ENCODE peak calls at places on chromosomes 3 and 15, in six cellular contexts. One of them, this sample, is unnamed.

GRCh38 chr3:72390841-72391240 is 457.4 kb downstream of the SHQ1 start:
- DNase-seq in epithelial cell of esophagus: no peak
- DNase-seq in HCT116: no peak
- DNase-seq in uterus: no peak
- DNase-seq in AG09309: no peak
- DNase-seq in heart left ventricle: no peak
- DNase-seq in this sample: no peak

GRCh38 chr3:63975705-63976104 is 47.6 kb downstream of the PSMD6 start:
- DNase-seq in epithelial cell of esophagus: peak; percentile 92
- DNase-seq in HCT116: no peak
- DNase-seq in uterus: peak; percentile 51
- DNase-seq in AG09309: no peak
- DNase-seq in heart left ventricle: peak; percentile 55
- DNase-seq in this sample: no peak

GRCh38 chr15:63715818-63716217 is 117.9 kb downstream of the HERC1 start:
- DNase-seq in epithelial cell of esophagus: peak; percentile 52
- DNase-seq in HCT116: no peak
- DNase-seq in uterus: no peak
- DNase-seq in AG09309: no peak
- DNase-seq in heart left ventricle: no peak
- DNase-seq in this sample: no peak

GRCh38 chr3:188339410-188340295 is 185.7 kb downstream of the LPP start:
- DNase-seq in epithelial cell of esophagus: no peak
- DNase-seq in HCT116: no peak
- DNase-seq in uterus: no peak
- DNase-seq in AG09309: no peak
- DNase-seq in heart left ventricle: no peak
- DNase-seq in this sample: no peak

GRCh38 chr3:184541886-184542562 is 19.6 kb upstream of the EPHB3 start:
- DNase-seq in epithelial cell of esophagus: no peak
- DNase-seq in HCT116: no peak
- DNase-seq in uterus: no peak
- DNase-seq in AG09309: no peak
- DNase-seq in heart left ventricle: peak; percentile 3
- DNase-seq in this sample: no peak

GRCh38 chr15:99476413-99477222 is 89.2 kb upstream of the MEF2A start:
- DNase-seq in epithelial cell of esophagus: peak; percentile 99
- DNase-seq in HCT116: no peak
- DNase-seq in uterus: peak; percentile 83
- DNase-seq in AG09309: peak; percentile 97
- DNase-seq in heart left ventricle: peak; percentile 58
- DNase-seq in this sample: peak; percentile 94

GRCh38 chr15:90648137-90649070 is 68.7 kb upstream of the BLM start:
- DNase-seq in epithelial cell of esophagus: peak; percentile 65
- DNase-seq in HCT116: peak; percentile 48
- DNase-seq in uterus: peak; percentile 87
- DNase-seq in AG09309: no peak
- DNase-seq in heart left ventricle: peak; percentile 79
- DNase-seq in this sample: no peak

GRCh38 chr3:171194965-171195364 is 168.4 kb upstream of the SLC2A2 start:
- DNase-seq in epithelial cell of esophagus: no peak
- DNase-seq in HCT116: no peak
- DNase-seq in uterus: no peak
- DNase-seq in AG09309: no peak
- DNase-seq in heart left ventricle: no peak
- DNase-seq in this sample: no peak

GRCh38 chr3:127702151-127702578 is 29.4 kb downstream of the ABTB1 start:
- DNase-seq in epithelial cell of esophagus: no peak
- DNase-seq in HCT116: no peak
- DNase-seq in uterus: no peak
- DNase-seq in AG09309: no peak
- DNase-seq in heart left ventricle: no peak
- DNase-seq in this sample: no peak

GRCh38 chr3:51550080-51550819 is 11.7 kb downstream of the RAD54L2 start:
- DNase-seq in epithelial cell of esophagus: no peak
- DNase-seq in HCT116: no peak
- DNase-seq in uterus: no peak
- DNase-seq in AG09309: no peak
- DNase-seq in heart left ventricle: no peak
- DNase-seq in this sample: no peak

GRCh38 chr15:45118996-45119395 is 4.9 kb downstream of the DUOXA2 start:
- DNase-seq in epithelial cell of esophagus: no peak
- DNase-seq in HCT116: no peak
- DNase-seq in uterus: no peak
- DNase-seq in AG09309: no peak
- DNase-seq in heart left ventricle: no peak
- DNase-seq in this sample: no peak

GRCh38 chr15:74055804-74056203 is 26.5 kb downstream of the GOLGA6A start:
- DNase-seq in epithelial cell of esophagus: no peak
- DNase-seq in HCT116: no peak
- DNase-seq in uterus: no peak
- DNase-seq in AG09309: no peak
- DNase-seq in heart left ventricle: no peak
- DNase-seq in this sample: no peak

GRCh38 chr3:29128004-29128403 is 152.9 kb upstream of the RBMS3 start:
- DNase-seq in epithelial cell of esophagus: no peak
- DNase-seq in HCT116: no peak
- DNase-seq in uterus: no peak
- DNase-seq in AG09309: no peak
- DNase-seq in heart left ventricle: no peak
- DNase-seq in this sample: no peak

GRCh38 chr3:23739536-23739935 is 66.2 kb upstream of the UBE2E1 start:
- DNase-seq in epithelial cell of esophagus: no peak
- DNase-seq in HCT116: no peak
- DNase-seq in uterus: no peak
- DNase-seq in AG09309: peak; percentile 40
- DNase-seq in heart left ventricle: no peak
- DNase-seq in this sample: no peak

GRCh38 chr3:36403661-36404060 is 23.4 kb downstream of the STAC start:
- DNase-seq in epithelial cell of esophagus: peak; percentile 46
- DNase-seq in HCT116: no peak
- DNase-seq in uterus: no peak
- DNase-seq in AG09309: no peak
- DNase-seq in heart left ventricle: no peak
- DNase-seq in this sample: no peak

GRCh38 chr3:174858353-174858752 is 781 bp upstream of the NAALADL2 start:
- DNase-seq in epithelial cell of esophagus: peak; percentile 53
- DNase-seq in HCT116: no peak
- DNase-seq in uterus: no peak
- DNase-seq in AG09309: no peak
- DNase-seq in heart left ventricle: no peak
- DNase-seq in this sample: no peak

GRCh38 chr15:70863450-70864218 is 9.7 kb upstream of the LARP6 start:
- DNase-seq in epithelial cell of esophagus: peak; percentile 90
- DNase-seq in HCT116: peak; percentile 57
- DNase-seq in uterus: no peak
- DNase-seq in AG09309: no peak
- DNase-seq in heart left ventricle: no peak
- DNase-seq in this sample: no peak

GRCh38 chr3:139473155-139473771 is 3.1 kb downstream of the RBP2 start:
- DNase-seq in epithelial cell of esophagus: peak; percentile 33
- DNase-seq in HCT116: no peak
- DNase-seq in uterus: no peak
- DNase-seq in AG09309: no peak
- DNase-seq in heart left ventricle: no peak
- DNase-seq in this sample: no peak

GRCh38 chr3:135922903-135923250 is 42.7 kb upstream of the PPP2R3A start:
- DNase-seq in epithelial cell of esophagus: no peak
- DNase-seq in HCT116: no peak
- DNase-seq in uterus: no peak
- DNase-seq in AG09309: no peak
- DNase-seq in heart left ventricle: no peak
- DNase-seq in this sample: no peak

GRCh38 chr3:197124713-197125112 is 95.1 kb upstream of the MELTF start:
- DNase-seq in epithelial cell of esophagus: no peak
- DNase-seq in HCT116: no peak
- DNase-seq in uterus: no peak
- DNase-seq in AG09309: no peak
- DNase-seq in heart left ventricle: no peak
- DNase-seq in this sample: no peak

GRCh38 chr15:59099162-59099685 is 5.7 kb upstream of the CCNB2 start:
- DNase-seq in epithelial cell of esophagus: no peak
- DNase-seq in HCT116: no peak
- DNase-seq in uterus: no peak
- DNase-seq in AG09309: no peak
- DNase-seq in heart left ventricle: no peak
- DNase-seq in this sample: no peak

GRCh38 chr3:106813742-106814141 is 563.5 kb upstream of the CCDC54 start:
- DNase-seq in epithelial cell of esophagus: no peak
- DNase-seq in HCT116: no peak
- DNase-seq in uterus: no peak
- DNase-seq in AG09309: no peak
- DNase-seq in heart left ventricle: no peak
- DNase-seq in this sample: no peak

GRCh38 chr15:23467110-23467600 is 20.1 kb upstream of the GOLGA6L2 start:
- DNase-seq in epithelial cell of esophagus: peak; percentile 17
- DNase-seq in HCT116: peak; percentile 24
- DNase-seq in uterus: no peak
- DNase-seq in AG09309: peak; percentile 10
- DNase-seq in heart left ventricle: no peak
- DNase-seq in this sample: no peak

GRCh38 chr3:162338514-162338913 is 841.9 kb downstream of the OTOL1 start:
- DNase-seq in epithelial cell of esophagus: no peak
- DNase-seq in HCT116: no peak
- DNase-seq in uterus: no peak
- DNase-seq in AG09309: no peak
- DNase-seq in heart left ventricle: no peak
- DNase-seq in this sample: no peak

GRCh38 chr15:87931584-87931983 is 325.0 kb downstream of the NTRK3 start:
- DNase-seq in epithelial cell of esophagus: no peak
- DNase-seq in HCT116: no peak
- DNase-seq in uterus: no peak
- DNase-seq in AG09309: no peak
- DNase-seq in heart left ventricle: no peak
- DNase-seq in this sample: no peak

GRCh38 chr3:46593979-46594378 is 18.3 kb upstream of the FAM240A start:
- DNase-seq in epithelial cell of esophagus: no peak
- DNase-seq in HCT116: no peak
- DNase-seq in uterus: no peak
- DNase-seq in AG09309: no peak
- DNase-seq in heart left ventricle: no peak
- DNase-seq in this sample: no peak
- H3K4me3 ChIP-seq in epithelial cell of esophagus: no peak overlapping the region
- H3K4me3 ChIP-seq in HCT116: no peak overlapping the region
- H3K4me3 ChIP-seq in uterus: no peak overlapping the region
- H3K4me3 ChIP-seq in AG09309: no peak overlapping the region
- H3K4me3 ChIP-seq in heart left ventricle: no peak overlapping the region
- H3K4me3 ChIP-seq in this sample: no peak overlapping the region

DNA sequence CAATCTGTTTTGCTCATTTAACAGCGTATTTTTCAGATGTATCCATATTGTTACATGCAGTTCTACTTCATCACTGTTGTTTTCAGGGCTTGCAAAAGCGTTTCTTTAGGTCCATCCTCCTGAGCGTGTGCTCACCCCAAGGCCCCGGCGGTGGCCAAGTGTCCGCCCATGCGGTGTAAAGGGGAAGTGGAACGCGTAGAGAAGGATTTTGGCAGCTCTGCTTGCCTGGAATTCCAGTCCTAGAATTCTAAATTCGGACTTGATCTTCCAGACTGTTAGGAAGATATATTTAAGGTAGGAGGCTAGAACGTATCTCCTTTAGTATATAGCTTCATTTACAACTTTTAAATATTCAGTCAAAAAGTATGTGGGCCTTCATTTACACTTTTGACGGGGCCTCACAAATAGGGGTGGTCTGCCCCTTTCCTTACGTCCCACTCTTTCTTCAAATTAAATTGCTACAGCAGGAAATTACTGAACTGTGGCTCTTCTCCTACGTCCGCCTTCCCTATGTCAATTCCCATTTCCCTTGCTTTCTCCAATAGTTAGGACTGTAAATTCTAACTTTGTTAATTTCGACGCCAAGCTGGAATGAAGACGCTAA is 609 bp upstream of the TBC1D23 start:
- DNase-seq in epithelial cell of esophagus: peak; percentile 16
- DNase-seq in HCT116: no peak
- DNase-seq in uterus: peak; percentile 59
- DNase-seq in AG09309: no peak
- DNase-seq in heart left ventricle: peak; percentile 56
- DNase-seq in this sample: no peak
- TF ChIP-seq CTCF in epithelial cell of esophagus: no peak
- TF ChIP-seq CTCF in HCT116: no peak
- TF ChIP-seq CTCF in uterus: peak; percentile 31
- TF ChIP-seq CTCF in AG09309: no peak
- TF ChIP-seq CTCF in heart left ventricle: peak; percentile 22
- TF ChIP-seq CTCF in this sample: no peak

DNA sequence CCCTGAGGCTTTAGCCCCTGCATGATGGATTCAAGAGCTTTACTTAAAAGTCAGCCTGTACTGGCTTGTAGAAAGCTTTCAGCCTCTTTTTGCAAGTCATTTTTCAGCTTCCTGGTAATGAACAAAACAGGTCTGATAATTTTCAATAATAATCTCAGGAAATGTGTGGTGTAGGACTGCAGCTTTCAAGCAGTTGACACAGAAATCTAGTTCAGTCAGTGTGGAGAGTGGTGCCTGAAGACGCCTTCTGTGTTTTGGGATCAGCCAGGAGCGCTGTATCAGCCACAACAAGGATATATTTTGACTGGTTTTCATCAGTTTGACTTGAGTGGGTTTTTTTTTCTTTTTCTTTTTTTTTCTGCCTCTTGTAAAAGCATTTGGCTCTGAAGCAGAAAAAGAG is 332.4 kb upstream of the ADAMTS9 start:
- DNase-seq in epithelial cell of esophagus: no peak
- DNase-seq in HCT116: no peak
- DNase-seq in uterus: peak; percentile 46
- DNase-seq in AG09309: no peak
- DNase-seq in heart left ventricle: no peak
- DNase-seq in this sample: no peak
- H3K4me3 ChIP-seq in epithelial cell of esophagus: no peak overlapping the region
- H3K4me3 ChIP-seq in HCT116: no peak overlapping the region
- H3K4me3 ChIP-seq in uterus: no peak overlapping the region
- H3K4me3 ChIP-seq in AG09309: no peak overlapping the region
- H3K4me3 ChIP-seq in heart left ventricle: no peak overlapping the region
- H3K4me3 ChIP-seq in this sample: no peak overlapping the region

GRCh38 chr3:42804113-42804830 is at the start of gene HIGD1A:
- DNase-seq in epithelial cell of esophagus: peak; percentile 99
- DNase-seq in HCT116: peak; percentile 86
- DNase-seq in uterus: peak; percentile 94
- DNase-seq in AG09309: peak; percentile 71
- DNase-seq in heart left ventricle: peak; percentile 97
- DNase-seq in this sample: peak; percentile 67
- TF ChIP-seq CTCF in epithelial cell of esophagus: no peak
- TF ChIP-seq CTCF in HCT116: no peak
- TF ChIP-seq CTCF in uterus: no peak
- TF ChIP-seq CTCF in AG09309: no peak
- TF ChIP-seq CTCF in heart left ventricle: no peak
- TF ChIP-seq CTCF in this sample: no peak

GRCh38 chr3:104359546-104359945 is 1007.2 kb upstream of the ALCAM start:
- DNase-seq in epithelial cell of esophagus: peak; percentile 62
- DNase-seq in HCT116: no peak
- DNase-seq in uterus: no peak
- DNase-seq in AG09309: peak; percentile 82
- DNase-seq in heart left ventricle: no peak
- DNase-seq in this sample: peak; percentile 92
- H3K4me3 ChIP-seq in epithelial cell of esophagus: no peak overlapping the region
- H3K4me3 ChIP-seq in HCT116: no peak overlapping the region
- H3K4me3 ChIP-seq in uterus: no peak overlapping the region
- H3K4me3 ChIP-seq in AG09309: no peak overlapping the region
- H3K4me3 ChIP-seq in heart left ventricle: no peak overlapping the region
- H3K4me3 ChIP-seq in this sample: no peak overlapping the region

This sample was measured in AG04449.